ENCODE peak calls at places on chromosome 19, in nine cellular contexts. Y is AG04450; C is cardiac fibroblast; Z is heart left ventricle; T is NCI-H1105 treated with DMSO at 0.1 percent for 48 hours; J is WTC11; H is stimulated activated effector memory CD8-positive, alpha-beta T cell treated with anti-CD3 and anti-CD28 coated beads, Interleukin-12 subunit alpha, Interleukin-12 subunit beta, amount 100 ng/mL, for 72 hours; I is HFF-Myc; W is memory B cell. P is an unnamed sample.

GRCh38 chr19:30742981-30743380 is 370.8 kb downstream of the ZNF536 start:
- DNase-seq in W (no peak), Z (no peak), Y (no peak), J (no peak), T (no peak), H (no peak), I (no peak), C (no peak), P (no peak)

GRCh38 chr19:11200015-11200574 is 2.8 kb upstream of the KANK2 start:
- DNase-seq in C (no peak), Y (no peak), W (no peak), Z (no peak), J (no peak), T (no peak), H (no peak), I (no peak), P (no peak)

GRCh38 chr19:16258440-16258903 is 60.8 kb downstream of the AP1M1 start:
- DNase-seq in I (no peak), T (no peak), Z (peak), W (no peak), C (peak), J (no peak), Y (no peak), H (no peak), P (no peak)

GRCh38 chr19:53102701-53103140 is 501 bp downstream of the ZNF160 start:
- DNase-seq in C (peak), Z (peak), T (no peak), H (peak), Y (no peak), I (no peak), W (peak), J (peak), P (no peak)

GRCh38 chr19:18633321-18633720 is 3.5 kb upstream of the KLHL26 start:
- DNase-seq in I (no peak), T (peak), Z (no peak), C (no peak), Y (no peak), J (no peak), H (no peak), W (no peak), P (no peak)

GRCh38 chr19:10826846-10827245 is 9.2 kb downstream of the TMED1 start:
- DNase-seq in W (no peak), C (no peak), H (no peak), I (no peak), Z (no peak), Y (no peak), T (no peak), J (no peak), P (no peak)

GRCh38 chr19:58170860-58171259 is 12.0 kb upstream of the ZNF274 start:
- DNase-seq in Y (no peak), C (peak), T (no peak), Z (no peak), H (no peak), I (no peak), W (no peak), J (no peak), P (no peak)

GRCh38 chr19:35468637-35469036 is 20.6 kb downstream of the FFAR2 start:
- DNase-seq in W (peak), C (peak), T (peak), Y (no peak), Z (peak), J (peak), I (no peak), H (peak), P (peak)

GRCh38 chr19:2055871-2056809 is 5.1 kb upstream of the MKNK2 start:
- DNase-seq in T (no peak), W (no peak), Y (no peak), I (peak), J (no peak), H (no peak), C (peak), Z (peak), P (no peak)

GRCh38 chr19:17642656-17643055 is 45.5 kb downstream of the UNC13A start:
- DNase-seq in C (no peak), T (no peak), W (no peak), J (no peak), Z (no peak), I (no peak), H (no peak), Y (no peak), P (no peak)

GRCh38 chr19:48614436-48615144 is at the start of gene FAM83E:
- DNase-seq in T (peak), W (no peak), H (no peak), Z (no peak), J (peak), C (no peak), Y (no peak), I (no peak), P (no peak)

GRCh38 chr19:50980203-50980602 is 3.5 kb downstream of the KLK7 start:
- DNase-seq in H (no peak), T (no peak), I (no peak), Y (no peak), J (no peak), Z (no peak), W (no peak), C (no peak), P (no peak)

GRCh38 chr19:48445606-48446481 is at the start of gene GRWD1:
- DNase-seq in Y (peak), J (peak), Z (peak), T (peak), C (peak), W (peak), I (peak), H (peak), P (peak)

GRCh38 chr19:13163609-13164364 is 13.6 kb downstream of the IER2 start:
- DNase-seq in Z (peak), I (no peak), H (peak), W (no peak), T (no peak), J (peak), C (peak), Y (peak), P (no peak)

GRCh38 chr19:16623576-16623975 is 4.4 kb downstream of the MED26 start:
- DNase-seq in H (no peak), J (no peak), Y (no peak), I (no peak), W (no peak), Z (no peak), C (no peak), T (no peak), P (no peak)

GRCh38 chr19:35154535-35155406 is at the start of gene FXYD5:
- DNase-seq in T (peak), Y (peak), C (peak), Z (peak), H (peak), I (no peak), J (peak), W (no peak), P (peak)

GRCh38 chr19:1067341-1068103 is 555 bp downstream of the ARHGAP45 start:
- DNase-seq in C (no peak), Y (no peak), I (no peak), W (peak), J (no peak), H (no peak), Z (no peak), T (no peak), P (no peak)

GRCh38 chr19:524062-524674 is 7.4 kb upstream of the CDC34 start:
- DNase-seq in Y (no peak), T (no peak), Z (no peak), I (no peak), H (no peak), J (no peak), W (no peak), C (peak), P (no peak)

GRCh38 chr19:29812080-29812880 is 489 bp downstream of the CCNE1 start:
- DNase-seq in Y (no peak), J (peak), W (no peak), T (no peak), Z (peak), C (no peak), H (no peak), I (no peak), P (no peak)

GRCh38 chr19:35144600-35145436 is 1.8 kb downstream of the FXYD7 start:
- DNase-seq in J (peak), W (no peak), Y (no peak), Z (no peak), I (no peak), C (no peak), H (no peak), T (peak), P (no peak)

GRCh38 chr19:32814624-32815023 is 54.9 kb downstream of the SLC7A9 start:
- DNase-seq in W (no peak), J (no peak), T (no peak), C (no peak), I (no peak), Z (no peak), H (no peak), Y (no peak), P (no peak)

GRCh38 chr19:50167314-50167721 is 4.2 kb upstream of the IZUMO2 start:
- DNase-seq in J (no peak), T (peak), W (no peak), Y (no peak), I (no peak), Z (no peak), C (no peak), H (no peak), P (no peak)

GRCh38 chr19:17706750-17707181 is 12.5 kb upstream of the MAP1S start:
- DNase-seq in T (no peak), I (peak), Y (no peak), C (peak), J (peak), H (no peak), W (no peak), Z (no peak), P (no peak)

GRCh38 chr19:7366701-7367420 is 18.1 kb downstream of the ARHGEF18 start:
- DNase-seq in T (peak), Z (no peak), W (peak), Y (no peak), C (peak), H (no peak), J (no peak), I (peak), P (peak)

GRCh38 chr19:44635581-44636438 is 7.9 kb upstream of the PVR start:
- DNase-seq in J (no peak), I (no peak), H (no peak), C (peak), W (no peak), T (no peak), Z (no peak), Y (no peak), P (no peak)

GRCh38 chr19:45646345-45646698 is 7.1 kb upstream of the EML2 start:
- DNase-seq in H (no peak), J (no peak), C (no peak), Y (no peak), I (no peak), Z (no peak), T (no peak), W (no peak), P (no peak)

GRCh38 chr19:16571689-16572331 is 405 bp downstream of the SLC35E1 start:
- DNase-seq in T (peak), Z (no peak), W (no peak), J (peak), Y (no peak), C (no peak), I (no peak), H (no peak), P (no peak)

GRCh38 chr19:11480927-11481776 is at the start of gene ELAVL3:
- DNase-seq in T (peak), Z (no peak), J (peak), W (no peak), C (no peak), H (no peak), I (no peak), Y (no peak), P (peak)

GRCh38 chr19:53394522-53394973 is 401 bp upstream of the ZNF765 start:
- DNase-seq in I (no peak), C (no peak), H (no peak), W (no peak), Z (peak), T (no peak), Y (no peak), J (peak), P (no peak)

GRCh38 chr19:18308051-18308947 is 14.6 kb downstream of the LSM4 start:
- DNase-seq in I (no peak), J (no peak), C (no peak), H (no peak), W (no peak), Y (no peak), T (no peak), Z (no peak), P (no peak)

GRCh38 chr19:55304279-55304978 is 20.6 kb downstream of the BRSK1 start:
- DNase-seq in C (peak), J (peak), W (no peak), I (no peak), Z (no peak), H (no peak), Y (no peak), T (peak), P (no peak)

GRCh38 chr19:49155005-49155826 is at the start of gene HRC:
- DNase-seq in Y (no peak), T (no peak), W (no peak), H (no peak), Z (peak), J (no peak), I (no peak), C (no peak), P (no peak)

GRCh38 chr19:41641879-41642485 is 15.1 kb upstream of the CEACAM4 start:
- DNase-seq in T (peak), C (peak), Y (peak), J (peak), H (peak), W (peak), I (peak), Z (peak), P (peak)

GRCh38 chr19:31232871-31233270 is 116.4 kb downstream of the TSHZ3 start:
- DNase-seq in C (peak), H (no peak), I (peak), T (no peak), J (no peak), Y (peak), Z (no peak), W (no peak), P (no peak)